ENCODE peak calls at places on chromosomes 3 and 15, in four cellular contexts. S, F, P and B are unnamed samples.

GRCh38 chr3:126135056-126135397 is 45.4 kb downstream of the ALDH1L1 start:
- DNase-seq in F (no peak), P (no peak), S (no peak), B (peak)

GRCh38 chr3:155766206-155766605 is 21.3 kb upstream of the PLCH1 start:
- DNase-seq in P (no peak), S (no peak), F (peak), B (no peak)

GRCh38 chr15:27990411-27991338 is 108.4 kb downstream of the OCA2 start:
- DNase-seq in F (no peak), S (no peak), P (no peak), B (no peak)

GRCh38 chr3:59268170-59268569 is 218.3 kb upstream of the CFAP20DC start:
- DNase-seq in P (no peak), F (peak), S (no peak), B (no peak)

GRCh38 chr3:58994746-58995330 is 55.0 kb downstream of the CFAP20DC start:
- DNase-seq in S (no peak), F (peak), P (no peak), B (no peak)

GRCh38 chr3:56911363-56911762 is 109.6 kb upstream of the ARHGEF3 start:
- DNase-seq in S (no peak), P (no peak), F (no peak), B (no peak)

GRCh38 chr3:4474683-4475490 is 7.8 kb upstream of the SUMF1 start:
- DNase-seq in S (no peak), P (no peak), F (peak), B (no peak)

GRCh38 chr3:45178131-45179023 is 32.2 kb upstream of the CDCP1 start:
- DNase-seq in S (no peak), F (peak), P (no peak), B (peak)

GRCh38 chr3:14601692-14602005 is 49.9 kb upstream of the CCDC174 start:
- DNase-seq in F (no peak), P (no peak), S (no peak), B (no peak)

GRCh38 chr3:85259748-85260147 is 301.0 kb downstream of the CADM2 start:
- DNase-seq in S (no peak), F (peak), P (no peak), B (no peak)

GRCh38 chr15:61205427-61205826 is 23.7 kb downstream of the RORA start:
- DNase-seq in F (no peak), P (no peak), S (no peak), B (no peak)

GRCh38 chr3:122536634-122537033 is 21.9 kb upstream of the KPNA1 start:
- DNase-seq in S (no peak), F (no peak), P (no peak), B (no peak)

GRCh38 chr15:75172168-75172841 is 29.4 kb upstream of the C15orf39 start:
- DNase-seq in F (no peak), P (no peak), S (no peak), B (no peak)

GRCh38 chr3:18946524-18946923 is 201.8 kb upstream of the KCNH8 start:
- DNase-seq in P (no peak), S (no peak), F (peak), B (no peak)

GRCh38 chr3:86793786-86794185 is 197.2 kb downstream of the VGLL3 start:
- DNase-seq in S (no peak), P (no peak), F (peak), B (no peak)

GRCh38 chr15:96327155-96327741 is 3.3 kb upstream of the NR2F2 start:
- DNase-seq in S (no peak), P (no peak), F (peak), B (no peak)

GRCh38 chr3:140091143-140091542 is 156.2 kb downstream of the CLSTN2 start:
- DNase-seq in P (no peak), F (no peak), S (no peak), B (no peak)

GRCh38 chr15:97566957-97567356 is 393.5 kb upstream of the ARRDC4 start:
- DNase-seq in F (no peak), P (no peak), S (no peak), B (no peak)

GRCh38 chr3:37168896-37169295 is 5.5 kb downstream of the LRRFIP2 start:
- DNase-seq in S (no peak), P (no peak), F (no peak), B (no peak)

GRCh38 chr15:63950911-63951481 is 95.3 kb downstream of the DAPK2 start:
- DNase-seq in S (no peak), F (peak), P (no peak), B (peak)

GRCh38 chr3:69353492-69353891 is 32.4 kb downstream of the FRMD4B start:
- DNase-seq in P (no peak), F (no peak), S (no peak), B (no peak)

GRCh38 chr3:4722103-4722502 is 229.0 kb downstream of the ITPR1 start:
- DNase-seq in F (peak), S (no peak), P (no peak), B (no peak)

GRCh38 chr15:89401636-89402252 is 67.1 kb upstream of the POLG start:
- DNase-seq in F (peak), S (no peak), P (no peak), B (no peak)

GRCh38 chr3:66609660-66610547 is 109.1 kb upstream of the LRIG1 start:
- DNase-seq in F (peak), S (peak), P (no peak), B (peak)

GRCh38 chr15:39582977-39583585 is 2.2 kb downstream of the THBS1 start:
- DNase-seq in P (no peak), F (no peak), S (no peak), B (no peak)

GRCh38 chr15:39584662-39585393 is 3.9 kb downstream of the THBS1 start:
- DNase-seq in S (no peak), P (no peak), F (peak), B (no peak)

GRCh38 chr15:39582286-39582976 is 1.6 kb downstream of the THBS1 start:
- DNase-seq in F (no peak), S (peak), P (no peak), B (no peak)

GRCh38 chr15:39584266-39584659 is 3.4 kb downstream of the THBS1 start:
- DNase-seq in P (no peak), S (no peak), F (no peak), B (no peak)

DNA sequence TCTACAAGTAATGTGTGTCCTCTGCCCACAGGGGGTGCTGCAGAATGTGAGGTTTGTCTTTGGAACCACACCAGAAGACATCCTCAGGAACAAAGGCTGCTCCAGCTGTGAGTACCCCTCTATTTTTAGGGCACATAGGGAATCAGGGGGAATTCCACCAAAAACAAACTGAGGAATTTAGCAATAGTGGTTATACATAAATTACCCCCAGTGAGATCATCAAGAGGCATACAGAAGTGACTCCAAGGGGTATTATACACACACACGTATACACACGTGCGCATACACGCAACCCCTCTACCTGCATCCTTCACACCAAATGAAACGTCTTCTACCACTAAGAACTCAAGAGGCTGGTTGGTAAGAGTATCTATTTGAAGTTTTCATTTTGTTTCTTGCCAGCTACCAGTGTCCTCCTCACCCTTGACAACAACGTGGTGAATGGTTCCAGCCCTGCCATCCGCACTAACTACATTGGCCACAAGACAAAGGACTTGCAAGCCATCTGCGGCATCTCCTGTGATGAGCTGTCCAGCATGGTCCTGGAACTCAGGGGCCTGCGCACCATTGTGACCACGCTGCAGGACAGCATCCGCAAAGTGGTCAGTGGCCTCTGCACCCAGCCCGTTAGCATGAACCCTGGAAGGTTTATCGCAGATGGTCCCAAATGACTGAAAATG is 2.8 kb downstream of the THBS1 start:
- DNase-seq in S (peak), P (no peak), F (peak), B (no peak)
- TF ChIP-seq CTCF in S (peak), P (no peak), F (peak), B (peak)

GRCh38 chr15:38562278-38562677 is 2.3 kb downstream of the RASGRP1 start:
- DNase-seq in P (no peak), F (no peak), S (no peak), B (no peak)

GRCh38 chr15:38560456-38560926 is 4.1 kb downstream of the RASGRP1 start:
- DNase-seq in P (no peak), F (no peak), S (no peak), B (no peak)

GRCh38 chr15:38563723-38564519 is 693 bp downstream of the RASGRP1 start:
- DNase-seq in F (peak), P (peak), S (peak), B (peak)

GRCh38 chr15:38565287-38565670 is 665 bp upstream of the RASGRP1 start:
- DNase-seq in P (no peak), F (no peak), S (no peak), B (no peak)

DNA sequence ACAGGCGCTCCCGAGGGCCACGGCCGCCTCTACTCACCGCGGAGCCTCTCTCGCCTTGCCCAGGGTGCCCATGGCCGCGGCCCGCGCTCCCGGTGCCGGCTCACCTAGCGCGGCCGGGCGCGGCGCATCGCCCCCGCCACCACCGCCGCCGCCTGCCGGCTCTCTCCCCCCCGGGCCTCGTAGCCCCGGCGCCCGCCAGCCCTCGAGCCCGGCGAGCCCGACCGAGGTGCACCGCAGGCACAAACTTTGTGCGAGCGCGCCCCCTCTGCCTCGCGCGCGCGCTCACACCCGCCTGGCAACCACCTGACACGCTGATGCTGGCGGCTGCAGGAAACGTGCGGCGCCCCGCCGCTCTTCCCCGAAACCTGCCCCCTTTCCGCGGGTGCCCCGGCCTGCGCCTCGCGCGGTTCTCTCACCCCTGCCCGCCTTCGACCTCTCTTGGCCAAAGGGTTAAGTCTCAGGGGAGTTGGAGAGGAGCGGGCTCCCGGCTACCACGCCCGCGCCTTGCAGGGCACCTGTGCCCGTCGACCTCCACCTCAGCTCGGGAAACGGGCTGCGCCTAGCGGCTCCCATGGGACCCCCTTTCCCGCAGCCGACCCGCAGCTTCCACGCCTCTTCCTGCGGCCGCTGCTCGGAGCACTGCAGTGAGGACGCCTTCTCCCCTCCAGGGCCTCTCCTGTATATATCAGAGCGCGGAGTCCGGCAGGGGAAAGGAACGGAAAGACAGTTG is at the start of gene RASGRP1:
- DNase-seq in S (peak), P (no peak), F (peak), B (peak)
- TF ChIP-seq CTCF in S (peak), P (no peak), F (peak), B (no peak)

GRCh38 chr3:99366663-99367429 is 271.5 kb upstream of the COL8A1 start:
- DNase-seq in P (no peak), F (peak), S (no peak), B (no peak)
- TF ChIP-seq CTCF in P (no peak), F (no peak), S (no peak), B (no peak)

DNA sequence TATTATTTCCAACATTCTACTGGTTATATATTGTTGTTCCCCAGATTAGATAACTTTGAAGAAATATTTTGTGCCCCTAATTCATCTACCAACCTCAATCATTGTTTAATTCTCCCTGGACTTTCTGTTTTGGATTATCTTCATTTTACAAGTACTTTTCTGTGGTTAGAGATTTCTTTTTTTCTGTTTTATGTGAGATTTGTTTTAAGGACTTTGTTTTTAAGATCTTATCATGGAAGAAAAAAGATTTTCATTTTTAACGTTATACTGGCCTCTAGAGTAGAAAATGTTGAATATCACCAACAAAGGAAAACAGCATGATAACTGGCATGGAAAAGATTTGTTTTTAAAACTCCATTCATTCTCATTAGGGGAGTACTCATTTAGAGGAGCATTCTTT is 210.9 kb upstream of the KCNMB2 start:
- DNase-seq in P (no peak), S (no peak), F (peak), B (no peak)
- TF ChIP-seq CTCF in P (peak), S (no peak), F (peak), B (peak)